ENCODE peak calls at places on chromosome 3, in ten cellular contexts. One of them, this sample, is unnamed.

GRCh38 chr3:23264413-23264812 is 61.3 kb downstream of the UBE2E2 start:
- DNase-seq in astrocyte: peak; percentile 85
- DNase-seq in endothelial cell of umbilical vein: no peak
- DNase-seq in cardiac fibroblast: peak; percentile 59
- DNase-seq in neural crest cell: no peak
- DNase-seq in HCT116: no peak
- DNase-seq in transverse colon: no peak
- DNase-seq in CD8-positive, alpha-beta T cell: no peak
- DNase-seq in foreskin fibroblast: peak; percentile 61
- DNase-seq in dorsolateral prefrontal cortex: no peak
- DNase-seq in this sample: no peak

GRCh38 chr3:119776304-119776703 is 5.6 kb upstream of the NR1I2 start:
- DNase-seq in astrocyte: no peak
- DNase-seq in endothelial cell of umbilical vein: no peak
- DNase-seq in cardiac fibroblast: no peak
- DNase-seq in neural crest cell: no peak
- DNase-seq in HCT116: no peak
- DNase-seq in transverse colon: no peak
- DNase-seq in CD8-positive, alpha-beta T cell: no peak
- DNase-seq in foreskin fibroblast: no peak
- DNase-seq in dorsolateral prefrontal cortex: no peak
- DNase-seq in this sample: no peak

GRCh38 chr3:47315069-47315647 is 32.4 kb downstream of the KLHL18 start:
- DNase-seq in astrocyte: no peak
- DNase-seq in endothelial cell of umbilical vein: peak; percentile 79
- DNase-seq in cardiac fibroblast: peak; percentile 60
- DNase-seq in neural crest cell: no peak
- DNase-seq in HCT116: no peak
- DNase-seq in transverse colon: peak; percentile 20
- DNase-seq in CD8-positive, alpha-beta T cell: no peak
- DNase-seq in foreskin fibroblast: no peak
- DNase-seq in dorsolateral prefrontal cortex: no peak
- DNase-seq in this sample: no peak

GRCh38 chr3:29275309-29275708 is 5.6 kb upstream of the RBMS3 start:
- DNase-seq in astrocyte: peak; percentile 21
- DNase-seq in endothelial cell of umbilical vein: no peak
- DNase-seq in cardiac fibroblast: peak; percentile 61
- DNase-seq in neural crest cell: no peak
- DNase-seq in HCT116: no peak
- DNase-seq in transverse colon: peak; percentile 23
- DNase-seq in CD8-positive, alpha-beta T cell: no peak
- DNase-seq in foreskin fibroblast: peak; percentile 72
- DNase-seq in dorsolateral prefrontal cortex: no peak
- DNase-seq in this sample: peak; percentile 25

GRCh38 chr3:56593455-56594158 is 36.6 kb downstream of the CCDC66 start:
- DNase-seq in astrocyte: no peak
- DNase-seq in endothelial cell of umbilical vein: no peak
- DNase-seq in cardiac fibroblast: no peak
- DNase-seq in neural crest cell: no peak
- DNase-seq in HCT116: no peak
- DNase-seq in transverse colon: no peak
- DNase-seq in CD8-positive, alpha-beta T cell: peak; percentile 62
- DNase-seq in foreskin fibroblast: no peak
- DNase-seq in dorsolateral prefrontal cortex: no peak
- DNase-seq in this sample: no peak

GRCh38 chr3:170809975-170810357 is 60.0 kb downstream of the RPL22L1 start:
- DNase-seq in astrocyte: peak; percentile 43
- DNase-seq in endothelial cell of umbilical vein: peak; percentile 80
- DNase-seq in cardiac fibroblast: peak; percentile 41
- DNase-seq in neural crest cell: no peak
- DNase-seq in HCT116: no peak
- DNase-seq in transverse colon: no peak
- DNase-seq in CD8-positive, alpha-beta T cell: no peak
- DNase-seq in foreskin fibroblast: peak; percentile 69
- DNase-seq in dorsolateral prefrontal cortex: no peak
- DNase-seq in this sample: no peak

GRCh38 chr3:193805448-193805847 is 212.4 kb downstream of the OPA1 start:
- DNase-seq in astrocyte: peak; percentile 98
- DNase-seq in endothelial cell of umbilical vein: peak; percentile 68
- DNase-seq in cardiac fibroblast: peak; percentile 90
- DNase-seq in neural crest cell: no peak
- DNase-seq in HCT116: peak; percentile 77
- DNase-seq in transverse colon: peak; percentile 42
- DNase-seq in CD8-positive, alpha-beta T cell: no peak
- DNase-seq in foreskin fibroblast: no peak
- DNase-seq in dorsolateral prefrontal cortex: no peak
- DNase-seq in this sample: peak; percentile 72

GRCh38 chr3:186882881-186883685 is 40.6 kb downstream of the ADIPOQ start:
- DNase-seq in astrocyte: peak; percentile 80
- DNase-seq in endothelial cell of umbilical vein: peak; percentile 78
- DNase-seq in cardiac fibroblast: peak; percentile 71
- DNase-seq in neural crest cell: no peak
- DNase-seq in HCT116: peak; percentile 48
- DNase-seq in transverse colon: no peak
- DNase-seq in CD8-positive, alpha-beta T cell: no peak
- DNase-seq in foreskin fibroblast: peak; percentile 80
- DNase-seq in dorsolateral prefrontal cortex: no peak
- DNase-seq in this sample: no peak

GRCh38 chr3:129553771-129554170 is 10.8 kb downstream of the H1-8 start:
- DNase-seq in astrocyte: no peak
- DNase-seq in endothelial cell of umbilical vein: no peak
- DNase-seq in cardiac fibroblast: no peak
- DNase-seq in neural crest cell: no peak
- DNase-seq in HCT116: no peak
- DNase-seq in transverse colon: no peak
- DNase-seq in CD8-positive, alpha-beta T cell: no peak
- DNase-seq in foreskin fibroblast: no peak
- DNase-seq in dorsolateral prefrontal cortex: no peak
- DNase-seq in this sample: no peak

GRCh38 chr3:172076212-172076611 is 36.8 kb downstream of the FNDC3B start:
- DNase-seq in astrocyte: no peak
- DNase-seq in endothelial cell of umbilical vein: no peak
- DNase-seq in cardiac fibroblast: no peak
- DNase-seq in neural crest cell: no peak
- DNase-seq in HCT116: no peak
- DNase-seq in transverse colon: no peak
- DNase-seq in CD8-positive, alpha-beta T cell: no peak
- DNase-seq in foreskin fibroblast: no peak
- DNase-seq in dorsolateral prefrontal cortex: no peak
- DNase-seq in this sample: no peak

GRCh38 chr3:190258634-190259033 is 63.6 kb downstream of the CLDN1 start:
- DNase-seq in astrocyte: peak; percentile 10
- DNase-seq in endothelial cell of umbilical vein: no peak
- DNase-seq in cardiac fibroblast: no peak
- DNase-seq in neural crest cell: peak; percentile 4
- DNase-seq in HCT116: no peak
- DNase-seq in transverse colon: no peak
- DNase-seq in CD8-positive, alpha-beta T cell: no peak
- DNase-seq in foreskin fibroblast: no peak
- DNase-seq in dorsolateral prefrontal cortex: no peak
- DNase-seq in this sample: no peak

GRCh38 chr3:29514170-29514569 is 233.3 kb downstream of the RBMS3 start:
- DNase-seq in astrocyte: no peak
- DNase-seq in endothelial cell of umbilical vein: no peak
- DNase-seq in cardiac fibroblast: peak; percentile 87
- DNase-seq in neural crest cell: no peak
- DNase-seq in HCT116: no peak
- DNase-seq in transverse colon: no peak
- DNase-seq in CD8-positive, alpha-beta T cell: no peak
- DNase-seq in foreskin fibroblast: no peak
- DNase-seq in dorsolateral prefrontal cortex: no peak
- DNase-seq in this sample: no peak

GRCh38 chr3:112297714-112298113 is 3.7 kb upstream of the SLC9C1 start:
- DNase-seq in astrocyte: no peak
- DNase-seq in endothelial cell of umbilical vein: peak; percentile 8
- DNase-seq in cardiac fibroblast: no peak
- DNase-seq in neural crest cell: no peak
- DNase-seq in HCT116: no peak
- DNase-seq in transverse colon: no peak
- DNase-seq in CD8-positive, alpha-beta T cell: no peak
- DNase-seq in foreskin fibroblast: no peak
- DNase-seq in dorsolateral prefrontal cortex: no peak
- DNase-seq in this sample: no peak
- TF ChIP-seq CTCF in astrocyte: no peak
- TF ChIP-seq CTCF in endothelial cell of umbilical vein: no peak
- TF ChIP-seq CTCF in cardiac fibroblast: no peak
- TF ChIP-seq CTCF in neural crest cell: no peak
- TF ChIP-seq CTCF in HCT116: no peak
- TF ChIP-seq CTCF in transverse colon: no peak
- TF ChIP-seq CTCF in CD8-positive, alpha-beta T cell: no peak
- TF ChIP-seq CTCF in foreskin fibroblast: no peak
- TF ChIP-seq CTCF in dorsolateral prefrontal cortex: no peak
- TF ChIP-seq CTCF in this sample: no peak

DNA sequence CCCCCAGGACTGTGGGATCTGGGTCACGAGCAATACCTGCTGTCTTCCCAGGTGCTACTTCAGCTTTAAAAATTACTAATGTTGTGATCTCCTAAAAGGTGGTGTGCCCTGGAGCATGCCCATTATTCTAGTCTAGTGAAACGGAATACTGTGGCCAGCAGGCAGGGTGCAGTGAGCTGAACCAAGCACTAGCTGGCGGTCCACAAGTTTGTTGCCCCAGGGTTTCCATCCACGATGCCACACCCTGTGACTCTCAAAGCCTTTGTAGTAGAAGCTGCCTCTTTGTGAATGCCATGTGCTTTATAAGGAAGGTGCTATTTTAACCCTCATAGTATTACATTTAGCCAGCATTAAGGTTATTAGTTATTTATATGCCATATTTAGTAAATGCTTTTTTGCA is 49.1 kb downstream of the PXYLP1 start:
- DNase-seq in astrocyte: no peak
- DNase-seq in endothelial cell of umbilical vein: no peak
- DNase-seq in cardiac fibroblast: no peak
- DNase-seq in neural crest cell: no peak
- DNase-seq in HCT116: no peak
- DNase-seq in transverse colon: no peak
- DNase-seq in CD8-positive, alpha-beta T cell: no peak
- DNase-seq in foreskin fibroblast: no peak
- DNase-seq in dorsolateral prefrontal cortex: no peak
- DNase-seq in this sample: no peak
- TF ChIP-seq CTCF in astrocyte: no peak
- TF ChIP-seq CTCF in endothelial cell of umbilical vein: no peak
- TF ChIP-seq CTCF in cardiac fibroblast: no peak
- TF ChIP-seq CTCF in neural crest cell: no peak
- TF ChIP-seq CTCF in HCT116: no peak
- TF ChIP-seq CTCF in transverse colon: no peak
- TF ChIP-seq CTCF in CD8-positive, alpha-beta T cell: no peak
- TF ChIP-seq CTCF in foreskin fibroblast: no peak
- TF ChIP-seq CTCF in dorsolateral prefrontal cortex: no peak
- TF ChIP-seq CTCF in this sample: no peak

GRCh38 chr3:9499455-9500107 is 54.0 kb downstream of the LHFPL4 start:
- DNase-seq in astrocyte: no peak
- DNase-seq in endothelial cell of umbilical vein: no peak
- DNase-seq in cardiac fibroblast: no peak
- DNase-seq in neural crest cell: no peak
- DNase-seq in HCT116: no peak
- DNase-seq in transverse colon: no peak
- DNase-seq in CD8-positive, alpha-beta T cell: no peak
- DNase-seq in foreskin fibroblast: no peak
- DNase-seq in dorsolateral prefrontal cortex: no peak
- DNase-seq in this sample: no peak

GRCh38 chr3:9498781-9499180 is 54.8 kb downstream of the LHFPL4 start:
- DNase-seq in astrocyte: no peak
- DNase-seq in endothelial cell of umbilical vein: no peak
- DNase-seq in cardiac fibroblast: no peak
- DNase-seq in neural crest cell: no peak
- DNase-seq in HCT116: no peak
- DNase-seq in transverse colon: no peak
- DNase-seq in CD8-positive, alpha-beta T cell: no peak
- DNase-seq in foreskin fibroblast: no peak
- DNase-seq in dorsolateral prefrontal cortex: no peak
- DNase-seq in this sample: no peak

GRCh38 chr3:9497821-9498565 is 55.6 kb downstream of the LHFPL4 start:
- DNase-seq in astrocyte: peak; percentile 87
- DNase-seq in endothelial cell of umbilical vein: no peak
- DNase-seq in cardiac fibroblast: no peak
- DNase-seq in neural crest cell: no peak
- DNase-seq in HCT116: peak; percentile 33
- DNase-seq in transverse colon: no peak
- DNase-seq in CD8-positive, alpha-beta T cell: no peak
- DNase-seq in foreskin fibroblast: peak; percentile 26
- DNase-seq in dorsolateral prefrontal cortex: no peak
- DNase-seq in this sample: no peak

GRCh38 chr3:9501226-9501625 is 52.4 kb downstream of the LHFPL4 start:
- DNase-seq in astrocyte: peak; percentile 21
- DNase-seq in endothelial cell of umbilical vein: no peak
- DNase-seq in cardiac fibroblast: no peak
- DNase-seq in neural crest cell: no peak
- DNase-seq in HCT116: no peak
- DNase-seq in transverse colon: no peak
- DNase-seq in CD8-positive, alpha-beta T cell: no peak
- DNase-seq in foreskin fibroblast: no peak
- DNase-seq in dorsolateral prefrontal cortex: no peak
- DNase-seq in this sample: no peak

DNA sequence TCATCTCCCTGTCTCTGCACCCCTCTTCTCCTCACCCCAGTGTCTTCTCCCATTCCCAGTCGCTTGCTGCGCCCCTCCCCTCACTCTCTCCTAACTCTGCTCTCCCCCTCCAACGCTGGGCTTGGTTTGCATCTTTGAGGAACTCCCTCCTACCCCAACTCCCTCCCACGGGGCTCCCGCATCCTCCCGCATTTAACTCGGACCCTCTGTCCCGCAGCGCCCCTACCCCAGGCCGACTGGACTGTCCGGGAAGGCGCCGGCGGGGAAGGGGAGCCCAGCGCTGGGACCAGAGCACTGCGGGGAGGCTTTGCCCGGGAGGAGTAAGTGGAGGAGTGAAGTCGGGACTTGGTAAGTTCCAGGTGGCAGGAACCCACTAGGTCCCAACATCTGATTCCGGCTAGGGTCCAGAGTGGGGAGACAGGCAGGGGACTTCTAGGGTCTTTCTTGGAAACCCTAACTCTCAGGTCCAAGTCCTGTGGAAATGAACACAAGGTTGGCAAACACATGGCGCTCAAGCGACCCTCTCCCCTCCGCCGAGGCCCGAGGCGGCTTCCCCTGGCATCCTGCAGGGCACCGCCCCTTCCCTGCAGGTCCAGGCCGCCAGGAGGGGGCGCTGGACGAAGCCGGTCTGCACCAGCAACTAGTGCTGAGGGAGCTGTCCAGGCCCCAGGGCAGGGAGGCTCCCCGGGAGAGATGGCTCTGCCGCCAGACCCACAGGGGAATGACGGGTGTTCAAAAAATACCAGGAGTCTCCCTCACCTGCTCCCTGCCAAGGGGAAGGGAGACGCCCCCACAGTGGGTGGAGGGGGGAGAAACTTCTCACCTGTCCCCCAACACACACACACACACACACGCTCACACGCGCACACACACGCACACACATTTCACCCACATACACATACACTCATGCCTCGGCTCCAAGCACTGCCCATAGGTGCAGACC is 53.2 kb downstream of the LHFPL4 start:
- DNase-seq in astrocyte: peak; percentile 34
- DNase-seq in endothelial cell of umbilical vein: peak; percentile 52
- DNase-seq in cardiac fibroblast: peak; percentile 71
- DNase-seq in neural crest cell: peak; percentile 84
- DNase-seq in HCT116: peak; percentile 48
- DNase-seq in transverse colon: peak; percentile 66
- DNase-seq in CD8-positive, alpha-beta T cell: peak; percentile 55
- DNase-seq in foreskin fibroblast: peak; percentile 53
- DNase-seq in dorsolateral prefrontal cortex: peak; percentile 51
- DNase-seq in this sample: no peak
- TF ChIP-seq CTCF in astrocyte: peak; percentile 67
- TF ChIP-seq CTCF in endothelial cell of umbilical vein: peak; percentile 96
- TF ChIP-seq CTCF in cardiac fibroblast: peak; percentile 94
- TF ChIP-seq CTCF in neural crest cell: peak; percentile 78
- TF ChIP-seq CTCF in HCT116: peak; percentile 67
- TF ChIP-seq CTCF in transverse colon: peak; percentile 66
- TF ChIP-seq CTCF in CD8-positive, alpha-beta T cell: peak; percentile 62
- TF ChIP-seq CTCF in foreskin fibroblast: peak; percentile 87
- TF ChIP-seq CTCF in dorsolateral prefrontal cortex: peak; percentile 50
- TF ChIP-seq CTCF in this sample: peak; percentile 21

GRCh38 chr3:81339040-81339845 is 422.2 kb downstream of the GBE1 start:
- DNase-seq in astrocyte: peak; percentile 15
- DNase-seq in endothelial cell of umbilical vein: peak; percentile 48
- DNase-seq in cardiac fibroblast: peak; percentile 7
- DNase-seq in neural crest cell: no peak
- DNase-seq in HCT116: no peak
- DNase-seq in transverse colon: no peak
- DNase-seq in CD8-positive, alpha-beta T cell: no peak
- DNase-seq in foreskin fibroblast: no peak
- DNase-seq in dorsolateral prefrontal cortex: no peak
- DNase-seq in this sample: no peak
- TF ChIP-seq CTCF in astrocyte: peak; percentile 55
- TF ChIP-seq CTCF in endothelial cell of umbilical vein: peak; percentile 28
- TF ChIP-seq CTCF in cardiac fibroblast: peak; percentile 66
- TF ChIP-seq CTCF in neural crest cell: peak; percentile 68
- TF ChIP-seq CTCF in HCT116: no peak
- TF ChIP-seq CTCF in transverse colon: peak; percentile 48
- TF ChIP-seq CTCF in CD8-positive, alpha-beta T cell: no peak
- TF ChIP-seq CTCF in foreskin fibroblast: peak; percentile 56
- TF ChIP-seq CTCF in dorsolateral prefrontal cortex: peak; percentile 45
- TF ChIP-seq CTCF in this sample: no peak